ENCODE peak calls at places on chromosome 19, in six cellular contexts. K, N, M, L, A and J are unnamed samples.

GRCh38 chr19:8366961-8367326 is 3.0 kb downstream of the ANGPTL4 start:
- DNase-seq in K (peak), N (peak), M (no peak), L (peak), A (no peak), J (no peak)

GRCh38 chr19:21838646-21839045 is 2.7 kb upstream of the ZNF43 start:
- DNase-seq in K (no peak), N (no peak), M (no peak), L (no peak), A (no peak), J (no peak)

GRCh38 chr19:10045371-10045770 is 32.1 kb downstream of the RDH8 start:
- DNase-seq in K (no peak), N (no peak), M (no peak), L (no peak), A (no peak), J (no peak)

GRCh38 chr19:8397291-8397690 is 7.1 kb downstream of the RAB11B start:
- DNase-seq in K (peak), N (no peak), M (no peak), L (no peak), A (no peak), J (no peak)

GRCh38 chr19:55552620-55553019 is 7.3 kb upstream of the SBK3 start:
- DNase-seq in K (no peak), N (no peak), M (no peak), L (no peak), A (no peak), J (no peak)

GRCh38 chr19:43789029-43789428 is 8.3 kb upstream of the KCNN4 start:
- DNase-seq in K (no peak), N (peak), M (no peak), L (peak), A (peak), J (no peak)

GRCh38 chr19:1446713-1447564 is 3.0 kb upstream of the APC2 start:
- DNase-seq in K (no peak), N (no peak), M (no peak), L (peak), A (no peak), J (no peak)

GRCh38 chr19:32908641-32909190 is 39.1 kb upstream of the SLC7A9 start:
- DNase-seq in K (no peak), N (no peak), M (no peak), L (no peak), A (no peak), J (no peak)

GRCh38 chr19:5099822-5100221 is 130.9 kb downstream of the KDM4B start:
- DNase-seq in K (no peak), N (no peak), M (no peak), L (no peak), A (no peak), J (no peak)

GRCh38 chr19:12656899-12657571 is 9.5 kb downstream of the MAN2B1 start:
- DNase-seq in K (no peak), N (peak), M (no peak), L (peak), A (no peak), J (no peak)
- TF ChIP-seq CTCF in K (no peak), N (no peak), M (no peak), L (peak), A (no peak), J (no peak)

DNA sequence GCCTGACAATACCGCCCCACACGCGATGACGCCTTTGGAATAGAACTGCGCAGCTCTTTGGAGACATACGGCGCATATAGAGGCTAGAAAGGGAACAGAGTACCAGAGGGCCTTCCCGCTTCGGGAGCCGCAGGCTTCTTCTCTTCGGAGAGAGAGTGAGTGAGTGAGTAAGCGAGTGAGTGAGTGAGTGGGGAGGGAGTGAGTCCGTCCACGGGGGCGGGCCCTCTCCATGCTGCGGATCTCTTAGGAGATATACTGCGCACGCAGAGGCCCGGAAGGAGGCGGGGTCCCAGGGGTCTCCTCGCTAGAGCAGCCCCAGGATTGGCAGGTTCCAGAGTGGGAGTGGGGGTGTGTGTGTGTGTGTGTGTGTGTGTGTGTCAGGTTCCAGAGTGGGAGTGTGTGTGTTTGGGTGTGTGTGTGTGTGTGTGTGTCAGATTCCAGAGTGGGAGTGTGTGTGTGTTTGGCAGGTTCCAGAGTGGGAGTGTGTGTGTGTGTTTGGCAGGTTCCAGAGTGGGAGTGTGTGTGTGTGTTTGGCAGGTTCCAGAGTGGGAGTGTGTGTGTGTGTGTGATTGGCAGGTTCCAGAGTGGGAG is 97.0 kb downstream of the INSR start:
- DNase-seq in K (peak), N (peak), M (peak), L (peak), A (peak), J (peak)
- TF ChIP-seq CTCF in K (no peak), N (no peak), M (no peak), L (no peak), A (no peak), J (no peak)

GRCh38 chr19:37221136-37221535 is 3.1 kb downstream of the ZNF383 start:
- DNase-seq in K (no peak), N (no peak), M (no peak), L (no peak), A (no peak), J (no peak)
- TF ChIP-seq CTCF in K (no peak), N (no peak), M (no peak), L (no peak), A (no peak), J (no peak)

DNA sequence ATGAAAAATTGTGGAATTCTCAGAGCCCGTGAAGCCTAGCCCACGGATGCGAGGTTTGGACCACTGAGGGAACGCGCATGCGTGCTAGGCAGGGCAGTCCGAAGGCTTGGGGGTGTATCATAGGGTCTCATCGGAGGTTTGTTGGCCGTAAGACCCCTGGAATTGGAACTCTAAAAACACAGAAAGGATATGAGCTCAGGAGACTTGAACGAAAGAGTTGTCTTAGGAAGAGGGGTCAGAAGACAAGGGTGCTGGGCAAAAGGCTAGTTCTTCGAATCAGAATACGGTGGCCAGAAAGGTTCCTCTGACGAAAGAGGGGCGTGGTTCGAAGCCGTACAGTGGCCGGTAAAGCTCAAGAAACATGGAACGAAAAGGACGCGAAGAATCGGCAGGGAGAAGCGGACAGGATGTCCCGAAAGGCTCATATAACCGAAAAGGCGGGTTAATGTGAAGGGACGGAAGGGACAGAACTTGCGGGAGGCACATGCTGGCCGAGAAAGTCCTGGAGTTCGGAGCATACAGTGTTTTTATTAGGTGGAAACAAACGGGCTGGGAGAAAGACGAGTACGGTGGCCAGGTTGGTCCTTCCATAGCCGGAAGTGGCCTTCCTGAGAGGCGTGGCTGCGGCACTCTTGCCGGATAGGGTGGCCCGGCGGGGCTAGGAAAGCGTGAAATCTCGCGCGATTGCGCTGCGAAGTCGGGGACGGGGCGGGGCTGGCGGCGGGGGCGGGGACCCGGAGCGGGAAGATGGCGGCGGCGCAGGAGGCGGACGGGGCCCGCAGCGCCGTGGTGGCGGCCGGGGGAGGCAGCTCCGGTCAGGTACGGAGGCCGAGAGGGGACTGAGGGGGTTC is at the start of gene CLPTM1:
- DNase-seq in K (peak), N (peak), M (peak), L (peak), A (peak), J (peak)
- TF ChIP-seq CTCF in K (no peak), N (peak), M (no peak), L (no peak), A (no peak), J (no peak)

DNA sequence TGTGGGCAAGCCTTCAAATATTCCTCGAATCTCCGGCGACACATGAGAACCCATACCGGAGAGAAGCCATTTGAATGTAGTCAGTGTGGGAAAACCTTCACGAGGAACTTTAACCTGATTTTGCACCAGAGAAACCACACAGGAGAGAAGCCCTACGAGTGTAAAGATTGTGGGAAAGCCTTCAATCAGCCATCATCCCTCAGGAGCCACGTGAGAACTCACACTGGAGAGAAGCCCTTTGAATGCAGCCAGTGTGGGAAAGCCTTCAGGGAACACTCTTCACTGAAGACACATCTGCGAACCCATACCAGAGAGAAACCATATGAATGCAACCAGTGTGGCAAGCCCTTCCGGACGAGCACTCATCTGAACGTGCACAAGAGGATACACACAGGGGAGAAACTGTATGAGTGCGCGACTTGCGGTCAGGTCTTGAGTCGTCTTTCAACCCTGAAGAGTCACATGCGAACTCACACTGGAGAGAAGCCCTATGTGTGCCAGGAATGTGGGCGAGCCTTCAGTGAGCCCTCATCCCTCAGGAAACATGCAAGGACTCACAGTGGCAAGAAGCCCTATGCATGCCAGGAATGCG is 28.8 kb downstream of the ZNF333 start:
- DNase-seq in K (no peak), N (no peak), M (no peak), L (peak), A (no peak), J (no peak)
- TF ChIP-seq CTCF in K (no peak), N (no peak), M (no peak), L (no peak), A (no peak), J (no peak)

GRCh38 chr19:31352296-31352781 is 3.1 kb upstream of the TSHZ3 start:
- DNase-seq in K (no peak), N (no peak), M (no peak), L (peak), A (no peak), J (no peak)

GRCh38 chr19:31352782-31353651 is 3.8 kb upstream of the TSHZ3 start:
- DNase-seq in K (no peak), N (no peak), M (no peak), L (peak), A (no peak), J (no peak)

GRCh38 chr19:31354316-31354715 is 5.1 kb upstream of the TSHZ3 start:
- DNase-seq in K (no peak), N (no peak), M (no peak), L (peak), A (no peak), J (no peak)

GRCh38 chr19:31354919-31355318 is 5.7 kb upstream of the TSHZ3 start:
- DNase-seq in K (no peak), N (no peak), M (no peak), L (peak), A (no peak), J (no peak)

DNA sequence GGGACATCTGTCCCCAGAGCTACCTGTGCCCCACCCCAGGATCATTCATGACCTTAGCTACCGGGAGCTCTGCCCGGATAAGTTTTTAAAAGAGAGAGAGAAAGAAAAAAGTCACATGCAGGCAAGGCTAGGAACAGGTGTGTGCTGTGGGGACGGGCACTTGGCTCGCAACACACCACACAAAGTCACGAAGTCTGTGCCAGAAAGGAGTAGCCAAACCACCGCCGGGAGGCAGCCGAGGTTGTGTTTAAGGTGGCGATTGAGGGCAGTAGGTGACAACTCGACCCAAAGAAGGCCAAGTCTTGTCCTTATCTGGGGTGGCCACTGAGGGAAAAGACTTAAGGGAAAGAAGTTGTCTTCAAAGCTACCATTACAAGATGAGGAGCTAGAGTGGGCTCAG is 4.6 kb upstream of the TSHZ3 start:
- DNase-seq in K (no peak), N (no peak), M (no peak), L (peak), A (no peak), J (no peak)
- TF ChIP-seq CTCF in K (no peak), N (no peak), M (no peak), L (peak), A (no peak), J (no peak)